ENCODE peak calls at places on chromosomes 4 and X, in nine cellular contexts. One of them, this sample, is unnamed.

GRCh38 chrX:1903380-1903935 is 288.6 kb downstream of the ASMT start:
- DNase-seq in stimulated activated CD4-positive, alpha-beta T cell treated with anti-CD3 and anti-CD28 coated beads, Interleukin-15, amount 100 ng/mL, for 48 hours: no peak
- DNase-seq in T-helper 2 cell: no peak
- DNase-seq in NAMALWA: no peak
- DNase-seq in heart left ventricle: no peak
- DNase-seq in left ventricle myocardium inferior: no peak
- DNase-seq in C1 segment of cervical spinal cord: no peak
- DNase-seq in GM13977: no peak
- DNase-seq in right cardiac atrium: no peak
- DNase-seq in this sample: no peak

GRCh38 chr4:143381171-143382118 is 44.8 kb downstream of the GAB1 start:
- DNase-seq in heart left ventricle: peak
- DNase-seq in left ventricle myocardium inferior: peak
- DNase-seq in T-helper 2 cell: no peak
- DNase-seq in right cardiac atrium: peak
- DNase-seq in stimulated activated CD4-positive, alpha-beta T cell treated with anti-CD3 and anti-CD28 coated beads, Interleukin-15, amount 100 ng/mL, for 48 hours: no peak
- DNase-seq in C1 segment of cervical spinal cord: peak
- DNase-seq in GM13977: no peak
- DNase-seq in NAMALWA: peak
- DNase-seq in this sample: no peak

GRCh38 chr4:77052352-77052751 is 23.4 kb downstream of the CCNI start:
- DNase-seq in C1 segment of cervical spinal cord: no peak
- DNase-seq in T-helper 2 cell: peak
- DNase-seq in left ventricle myocardium inferior: no peak
- DNase-seq in right cardiac atrium: no peak
- DNase-seq in stimulated activated CD4-positive, alpha-beta T cell treated with anti-CD3 and anti-CD28 coated beads, Interleukin-15, amount 100 ng/mL, for 48 hours: peak
- DNase-seq in heart left ventricle: no peak
- DNase-seq in NAMALWA: no peak
- DNase-seq in GM13977: no peak
- DNase-seq in this sample: no peak

GRCh38 chr4:99790796-99791617 is 25.6 kb upstream of the DAPP1 start:
- DNase-seq in NAMALWA: no peak
- DNase-seq in T-helper 2 cell: no peak
- DNase-seq in left ventricle myocardium inferior: no peak
- DNase-seq in GM13977: no peak
- DNase-seq in stimulated activated CD4-positive, alpha-beta T cell treated with anti-CD3 and anti-CD28 coated beads, Interleukin-15, amount 100 ng/mL, for 48 hours: no peak
- DNase-seq in right cardiac atrium: no peak
- DNase-seq in heart left ventricle: no peak
- DNase-seq in C1 segment of cervical spinal cord: no peak
- DNase-seq in this sample: no peak

GRCh38 chrX:10043386-10043785 is 76.2 kb downstream of the CLDN34 start:
- DNase-seq in stimulated activated CD4-positive, alpha-beta T cell treated with anti-CD3 and anti-CD28 coated beads, Interleukin-15, amount 100 ng/mL, for 48 hours: no peak
- DNase-seq in left ventricle myocardium inferior: no peak
- DNase-seq in right cardiac atrium: no peak
- DNase-seq in C1 segment of cervical spinal cord: no peak
- DNase-seq in NAMALWA: no peak
- DNase-seq in GM13977: no peak
- DNase-seq in heart left ventricle: no peak
- DNase-seq in T-helper 2 cell: no peak
- DNase-seq in this sample: no peak

GRCh38 chr4:155614111-155614762 is 52.4 kb upstream of the GUCY1A1 start:
- DNase-seq in stimulated activated CD4-positive, alpha-beta T cell treated with anti-CD3 and anti-CD28 coated beads, Interleukin-15, amount 100 ng/mL, for 48 hours: no peak
- DNase-seq in heart left ventricle: no peak
- DNase-seq in T-helper 2 cell: no peak
- DNase-seq in left ventricle myocardium inferior: no peak
- DNase-seq in C1 segment of cervical spinal cord: no peak
- DNase-seq in NAMALWA: no peak
- DNase-seq in GM13977: no peak
- DNase-seq in right cardiac atrium: no peak
- DNase-seq in this sample: no peak

GRCh38 chr4:141290771-141291170 is 70.1 kb downstream of the ZNF330 start:
- DNase-seq in stimulated activated CD4-positive, alpha-beta T cell treated with anti-CD3 and anti-CD28 coated beads, Interleukin-15, amount 100 ng/mL, for 48 hours: no peak
- DNase-seq in right cardiac atrium: no peak
- DNase-seq in C1 segment of cervical spinal cord: no peak
- DNase-seq in GM13977: no peak
- DNase-seq in NAMALWA: no peak
- DNase-seq in T-helper 2 cell: no peak
- DNase-seq in left ventricle myocardium inferior: no peak
- DNase-seq in heart left ventricle: no peak
- DNase-seq in this sample: no peak

GRCh38 chr4:168514249-168514852 is 17.5 kb downstream of the PALLD start:
- DNase-seq in NAMALWA: peak
- DNase-seq in GM13977: peak
- DNase-seq in right cardiac atrium: no peak
- DNase-seq in left ventricle myocardium inferior: no peak
- DNase-seq in C1 segment of cervical spinal cord: no peak
- DNase-seq in T-helper 2 cell: no peak
- DNase-seq in stimulated activated CD4-positive, alpha-beta T cell treated with anti-CD3 and anti-CD28 coated beads, Interleukin-15, amount 100 ng/mL, for 48 hours: no peak
- DNase-seq in heart left ventricle: no peak
- DNase-seq in this sample: no peak

GRCh38 chr4:147860960-147861359 is 129.1 kb downstream of the ARHGAP10 start:
- DNase-seq in C1 segment of cervical spinal cord: no peak
- DNase-seq in T-helper 2 cell: no peak
- DNase-seq in heart left ventricle: peak
- DNase-seq in left ventricle myocardium inferior: no peak
- DNase-seq in stimulated activated CD4-positive, alpha-beta T cell treated with anti-CD3 and anti-CD28 coated beads, Interleukin-15, amount 100 ng/mL, for 48 hours: no peak
- DNase-seq in GM13977: no peak
- DNase-seq in NAMALWA: no peak
- DNase-seq in right cardiac atrium: peak
- DNase-seq in this sample: no peak

GRCh38 chr4:57308301-57308700 is 198.1 kb upstream of the IGFBP7 start:
- DNase-seq in NAMALWA: no peak
- DNase-seq in left ventricle myocardium inferior: no peak
- DNase-seq in GM13977: no peak
- DNase-seq in stimulated activated CD4-positive, alpha-beta T cell treated with anti-CD3 and anti-CD28 coated beads, Interleukin-15, amount 100 ng/mL, for 48 hours: no peak
- DNase-seq in T-helper 2 cell: no peak
- DNase-seq in C1 segment of cervical spinal cord: no peak
- DNase-seq in heart left ventricle: no peak
- DNase-seq in right cardiac atrium: no peak
- DNase-seq in this sample: no peak

GRCh38 chr4:171812377-171813194 is 618 bp upstream of the GALNTL6 start:
- DNase-seq in stimulated activated CD4-positive, alpha-beta T cell treated with anti-CD3 and anti-CD28 coated beads, Interleukin-15, amount 100 ng/mL, for 48 hours: no peak
- DNase-seq in right cardiac atrium: no peak
- DNase-seq in GM13977: no peak
- DNase-seq in T-helper 2 cell: no peak
- DNase-seq in NAMALWA: no peak
- DNase-seq in heart left ventricle: no peak
- DNase-seq in left ventricle myocardium inferior: no peak
- DNase-seq in C1 segment of cervical spinal cord: no peak
- DNase-seq in this sample: no peak

GRCh38 chr4:146545102-146545501 is 23.4 kb upstream of the SLC10A7 start:
- DNase-seq in T-helper 2 cell: no peak
- DNase-seq in NAMALWA: peak
- DNase-seq in GM13977: peak
- DNase-seq in C1 segment of cervical spinal cord: no peak
- DNase-seq in stimulated activated CD4-positive, alpha-beta T cell treated with anti-CD3 and anti-CD28 coated beads, Interleukin-15, amount 100 ng/mL, for 48 hours: no peak
- DNase-seq in heart left ventricle: no peak
- DNase-seq in left ventricle myocardium inferior: no peak
- DNase-seq in right cardiac atrium: no peak
- DNase-seq in this sample: no peak

GRCh38 chr4:6916069-6916586 is 6.5 kb downstream of the TBC1D14 start:
- DNase-seq in C1 segment of cervical spinal cord: no peak
- DNase-seq in right cardiac atrium: no peak
- DNase-seq in NAMALWA: no peak
- DNase-seq in stimulated activated CD4-positive, alpha-beta T cell treated with anti-CD3 and anti-CD28 coated beads, Interleukin-15, amount 100 ng/mL, for 48 hours: no peak
- DNase-seq in left ventricle myocardium inferior: no peak
- DNase-seq in heart left ventricle: no peak
- DNase-seq in T-helper 2 cell: no peak
- DNase-seq in GM13977: no peak
- DNase-seq in this sample: no peak

GRCh38 chrX:96480081-96480480 is 204.6 kb upstream of the DIAPH2 start:
- DNase-seq in right cardiac atrium: no peak
- DNase-seq in left ventricle myocardium inferior: no peak
- DNase-seq in stimulated activated CD4-positive, alpha-beta T cell treated with anti-CD3 and anti-CD28 coated beads, Interleukin-15, amount 100 ng/mL, for 48 hours: no peak
- DNase-seq in heart left ventricle: no peak
- DNase-seq in C1 segment of cervical spinal cord: no peak
- DNase-seq in T-helper 2 cell: no peak
- DNase-seq in NAMALWA: no peak
- DNase-seq in GM13977: no peak
- DNase-seq in this sample: no peak

GRCh38 chr4:8727131-8727530 is 134.6 kb downstream of the CPZ start:
- DNase-seq in left ventricle myocardium inferior: no peak
- DNase-seq in right cardiac atrium: no peak
- DNase-seq in C1 segment of cervical spinal cord: no peak
- DNase-seq in heart left ventricle: no peak
- DNase-seq in NAMALWA: no peak
- DNase-seq in GM13977: no peak
- DNase-seq in stimulated activated CD4-positive, alpha-beta T cell treated with anti-CD3 and anti-CD28 coated beads, Interleukin-15, amount 100 ng/mL, for 48 hours: no peak
- DNase-seq in T-helper 2 cell: no peak
- DNase-seq in this sample: no peak

GRCh38 chrX:68183612-68184214 is 249.6 kb downstream of the OPHN1 start:
- DNase-seq in NAMALWA: peak
- DNase-seq in GM13977: no peak
- DNase-seq in left ventricle myocardium inferior: no peak
- DNase-seq in T-helper 2 cell: no peak
- DNase-seq in C1 segment of cervical spinal cord: no peak
- DNase-seq in heart left ventricle: no peak
- DNase-seq in right cardiac atrium: no peak
- DNase-seq in stimulated activated CD4-positive, alpha-beta T cell treated with anti-CD3 and anti-CD28 coated beads, Interleukin-15, amount 100 ng/mL, for 48 hours: no peak
- DNase-seq in this sample: no peak

GRCh38 chrX:124736553-124737240 is 390.3 kb downstream of the SH2D1A start:
- DNase-seq in T-helper 2 cell: peak
- DNase-seq in right cardiac atrium: no peak
- DNase-seq in GM13977: no peak
- DNase-seq in left ventricle myocardium inferior: no peak
- DNase-seq in stimulated activated CD4-positive, alpha-beta T cell treated with anti-CD3 and anti-CD28 coated beads, Interleukin-15, amount 100 ng/mL, for 48 hours: peak
- DNase-seq in NAMALWA: no peak
- DNase-seq in heart left ventricle: no peak
- DNase-seq in C1 segment of cervical spinal cord: no peak
- DNase-seq in this sample: no peak

GRCh38 chr4:13534344-13535063 is 9.8 kb downstream of the NKX3-2 start:
- DNase-seq in left ventricle myocardium inferior: no peak
- DNase-seq in T-helper 2 cell: no peak
- DNase-seq in C1 segment of cervical spinal cord: no peak
- DNase-seq in right cardiac atrium: no peak
- DNase-seq in GM13977: peak
- DNase-seq in stimulated activated CD4-positive, alpha-beta T cell treated with anti-CD3 and anti-CD28 coated beads, Interleukin-15, amount 100 ng/mL, for 48 hours: no peak
- DNase-seq in heart left ventricle: no peak
- DNase-seq in NAMALWA: no peak
- DNase-seq in this sample: no peak

GRCh38 chr4:133593764-133594163 is 444.7 kb downstream of the PCDH10 start:
- DNase-seq in left ventricle myocardium inferior: no peak
- DNase-seq in right cardiac atrium: no peak
- DNase-seq in NAMALWA: no peak
- DNase-seq in heart left ventricle: no peak
- DNase-seq in GM13977: no peak
- DNase-seq in stimulated activated CD4-positive, alpha-beta T cell treated with anti-CD3 and anti-CD28 coated beads, Interleukin-15, amount 100 ng/mL, for 48 hours: no peak
- DNase-seq in T-helper 2 cell: no peak
- DNase-seq in C1 segment of cervical spinal cord: no peak
- DNase-seq in this sample: no peak

GRCh38 chr4:184680698-184681097 is 31.2 kb downstream of the PRIMPOL start:
- DNase-seq in NAMALWA: no peak
- DNase-seq in C1 segment of cervical spinal cord: no peak
- DNase-seq in stimulated activated CD4-positive, alpha-beta T cell treated with anti-CD3 and anti-CD28 coated beads, Interleukin-15, amount 100 ng/mL, for 48 hours: no peak
- DNase-seq in heart left ventricle: no peak
- DNase-seq in left ventricle myocardium inferior: no peak
- DNase-seq in right cardiac atrium: no peak
- DNase-seq in GM13977: no peak
- DNase-seq in T-helper 2 cell: no peak
- DNase-seq in this sample: no peak

GRCh38 chr4:27066591-27066990 is 205.9 kb downstream of the STIM2 start:
- DNase-seq in C1 segment of cervical spinal cord: no peak
- DNase-seq in stimulated activated CD4-positive, alpha-beta T cell treated with anti-CD3 and anti-CD28 coated beads, Interleukin-15, amount 100 ng/mL, for 48 hours: no peak
- DNase-seq in heart left ventricle: no peak
- DNase-seq in T-helper 2 cell: no peak
- DNase-seq in NAMALWA: no peak
- DNase-seq in left ventricle myocardium inferior: no peak
- DNase-seq in right cardiac atrium: no peak
- DNase-seq in GM13977: no peak
- DNase-seq in this sample: no peak